ENCODE peak calls at places on chromosomes 6 and 20, in four cellular contexts. W is body of pancreas, G is B cell, I is lower leg skin. K is an unnamed sample.
A peak's percentile ranks its signal among the peaks of the same experiment; 100 is the strongest.

GRCh38 chr20:53658327-53658726 is 64.7 kb upstream of the ZNF217 start:
- DNase-seq in G (no peak), I (no peak), W (no peak), K (no peak)

GRCh38 chr6:35942355-35942754 is 21.5 kb upstream of the SRPK1 start:
- DNase-seq in G (no peak), I (no peak), W (no peak), K (no peak)

GRCh38 chr6:11536795-11537194 is 754 bp upstream of the TMEM170B start:
- DNase-seq in W (peak; percentile 20), G (no peak), I (no peak), K (no peak)

GRCh38 chr20:24781061-24781980 is 167.7 kb upstream of the CST7 start:
- DNase-seq in W (no peak), G (peak; percentile 42), I (peak; percentile 57), K (no peak)

GRCh38 chr6:122788208-122788607 is 850 bp upstream of the SMPDL3A start:
- DNase-seq in G (no peak), I (no peak), W (no peak), K (no peak)

GRCh38 chr6:56246941-56247653 is at the start of gene COL21A1:
- DNase-seq in I (peak; percentile 86), G (no peak), W (peak; percentile 27), K (peak; percentile 36)

GRCh38 chr6:146997062-146997461 is 207.2 kb upstream of the STXBP5 start:
- DNase-seq in I (no peak), G (no peak), W (no peak), K (no peak)

GRCh38 chr20:36465109-36466080 is 75.9 kb upstream of the MYL9 start:
- DNase-seq in I (peak; percentile 92), G (no peak), W (peak; percentile 47), K (no peak)

GRCh38 chr20:58711266-58712051 is 18.9 kb downstream of the NPEPL1 start:
- DNase-seq in I (peak; percentile 79), W (peak; percentile 9), G (no peak), K (no peak)

GRCh38 chr6:42394881-42395620 is 56.7 kb downstream of the TRERF1 start:
- DNase-seq in I (peak; percentile 75), W (no peak), G (peak; percentile 30), K (no peak)

GRCh38 chr6:97639702-97640101 is 356.7 kb upstream of the MMS22L start:
- DNase-seq in G (no peak), I (no peak), W (no peak), K (no peak)

GRCh38 chr6:153001767-153002612 is 519 bp downstream of the MTRF1L start:
- DNase-seq in G (no peak), I (no peak), W (no peak), K (no peak)

GRCh38 chr6:116266803-116267202 is 12.9 kb downstream of the TSPYL1 start:
- DNase-seq in G (no peak), W (no peak), I (no peak), K (no peak)

GRCh38 chr20:36700438-36700837 is 45.5 kb downstream of the NDRG3 start:
- DNase-seq in I (no peak), W (no peak), G (no peak), K (no peak)

GRCh38 chr6:46730918-46731461 is 4.2 kb downstream of the PLA2G7 start:
- DNase-seq in I (no peak), G (no peak), W (no peak), K (no peak)

GRCh38 chr6:57243954-57244353 is 21.8 kb upstream of the RAB23 start:
- DNase-seq in W (no peak), G (no peak), I (no peak), K (no peak)

GRCh38 chr20:51616060-51616459 is 73.5 kb upstream of the NFATC2 start:
- DNase-seq in W (no peak), I (no peak), G (no peak), K (no peak)

GRCh38 chr20:41051426-41051825 is 22.8 kb downstream of the TOP1 start:
- DNase-seq in W (no peak), I (no peak), G (no peak), K (no peak)

GRCh38 chr6:12048609-12049008 is 36.5 kb downstream of the HIVEP1 start:
- DNase-seq in I (no peak), W (no peak), G (no peak), K (no peak)

GRCh38 chr6:146544783-146545182 is 1.1 kb downstream of the RAB32 start:
- DNase-seq in I (no peak), W (no peak), G (no peak), K (no peak)

GRCh38 chr6:31765910-31766794 is 3.7 kb downstream of the SAPCD1 start:
- DNase-seq in W (no peak), I (no peak), G (no peak), K (no peak)

GRCh38 chr20:46835418-46835817 is 59.2 kb upstream of the EYA2 start:
- DNase-seq in G (no peak), W (no peak), I (no peak), K (no peak)

GRCh38 chr6:131281471-131282270 is 146.4 kb downstream of the AKAP7 start:
- DNase-seq in I (no peak), G (peak; percentile 45), W (peak; percentile 20), K (no peak)

GRCh38 chr6:41392249-41392648 is 56.8 kb downstream of the NCR2 start:
- DNase-seq in G (no peak), W (no peak), I (peak; percentile 20), K (no peak)

GRCh38 chr6:112660626-112661025 is 313.5 kb downstream of the RFPL4B start:
- DNase-seq in W (no peak), G (no peak), I (no peak), K (no peak)

GRCh38 chr6:90454835-90455427 is 131.9 kb downstream of the MAP3K7 start:
- DNase-seq in W (no peak), I (no peak), G (no peak), K (no peak)

K was measured in lung.